ENCODE peak calls at places on chromosomes 6 and 20, in five cellular contexts. One of them, this sample, is unnamed.
A peak's percentile ranks its signal among the peaks of the same experiment; 100 is the strongest.

GRCh38 chr20:6583134-6583738 is 184.2 kb upstream of the BMP2 start:
- DNase-seq in naive thymus-derived CD4-positive, alpha-beta T cell: no peak
- DNase-seq in colonic mucosa: peak; percentile 49
- DNase-seq in esophagus muscularis mucosa: no peak
- DNase-seq in trophoblast cell: no peak
- DNase-seq in this sample: no peak

GRCh38 chr6:28758046-28758817 is 165.6 kb downstream of the TRIM27 start:
- DNase-seq in naive thymus-derived CD4-positive, alpha-beta T cell: no peak
- DNase-seq in colonic mucosa: no peak
- DNase-seq in esophagus muscularis mucosa: peak; percentile 42
- DNase-seq in trophoblast cell: peak; percentile 57
- DNase-seq in this sample: no peak

GRCh38 chr20:56574531-56575142 is 41.6 kb downstream of the FAM209B start:
- DNase-seq in naive thymus-derived CD4-positive, alpha-beta T cell: no peak
- DNase-seq in colonic mucosa: no peak
- DNase-seq in trophoblast cell: no peak
- DNase-seq in esophagus muscularis mucosa: no peak
- DNase-seq in this sample: no peak

GRCh38 chr6:158387578-158387977 is 75.3 kb downstream of the TULP4 start:
- DNase-seq in colonic mucosa: no peak
- DNase-seq in naive thymus-derived CD4-positive, alpha-beta T cell: no peak
- DNase-seq in esophagus muscularis mucosa: no peak
- DNase-seq in trophoblast cell: no peak
- DNase-seq in this sample: no peak

GRCh38 chr6:98787961-98788360 is 46.4 kb upstream of the POU3F2 start:
- DNase-seq in colonic mucosa: no peak
- DNase-seq in esophagus muscularis mucosa: no peak
- DNase-seq in naive thymus-derived CD4-positive, alpha-beta T cell: no peak
- DNase-seq in trophoblast cell: no peak
- DNase-seq in this sample: no peak

GRCh38 chr6:795046-795445 is 102.1 kb upstream of the EXOC2 start:
- DNase-seq in esophagus muscularis mucosa: peak; percentile 79
- DNase-seq in naive thymus-derived CD4-positive, alpha-beta T cell: no peak
- DNase-seq in trophoblast cell: no peak
- DNase-seq in colonic mucosa: no peak
- DNase-seq in this sample: no peak

GRCh38 chr20:63183422-63184146 is 32.3 kb downstream of the YTHDF1 start:
- DNase-seq in trophoblast cell: peak; percentile 20
- DNase-seq in naive thymus-derived CD4-positive, alpha-beta T cell: peak; percentile 12
- DNase-seq in esophagus muscularis mucosa: no peak
- DNase-seq in colonic mucosa: peak; percentile 37
- DNase-seq in this sample: peak; percentile 42

GRCh38 chr6:136696238-136696637 is 96.0 kb downstream of the MAP3K5 start:
- DNase-seq in naive thymus-derived CD4-positive, alpha-beta T cell: no peak
- DNase-seq in trophoblast cell: no peak
- DNase-seq in colonic mucosa: no peak
- DNase-seq in esophagus muscularis mucosa: no peak
- DNase-seq in this sample: no peak

GRCh38 chr20:5871720-5872410 is 78.5 kb downstream of the TRMT6 start:
- DNase-seq in trophoblast cell: no peak
- DNase-seq in colonic mucosa: no peak
- DNase-seq in esophagus muscularis mucosa: no peak
- DNase-seq in naive thymus-derived CD4-positive, alpha-beta T cell: no peak
- DNase-seq in this sample: no peak

GRCh38 chr6:109877028-109877726 is 100.9 kb upstream of the GPR6 start:
- DNase-seq in trophoblast cell: no peak
- DNase-seq in esophagus muscularis mucosa: no peak
- DNase-seq in colonic mucosa: no peak
- DNase-seq in naive thymus-derived CD4-positive, alpha-beta T cell: no peak
- DNase-seq in this sample: no peak

GRCh38 chr20:6466065-6466810 is 301.2 kb upstream of the BMP2 start:
- DNase-seq in colonic mucosa: no peak
- DNase-seq in esophagus muscularis mucosa: no peak
- DNase-seq in naive thymus-derived CD4-positive, alpha-beta T cell: no peak
- DNase-seq in trophoblast cell: no peak
- DNase-seq in this sample: no peak

GRCh38 chr20:38833154-38833856 is 27.8 kb downstream of the PPP1R16B start:
- DNase-seq in esophagus muscularis mucosa: no peak
- DNase-seq in colonic mucosa: no peak
- DNase-seq in naive thymus-derived CD4-positive, alpha-beta T cell: no peak
- DNase-seq in trophoblast cell: no peak
- DNase-seq in this sample: peak; percentile 50

GRCh38 chr20:52529856-52530255 is 338.3 kb upstream of the ZFP64 start:
- DNase-seq in colonic mucosa: no peak
- DNase-seq in naive thymus-derived CD4-positive, alpha-beta T cell: no peak
- DNase-seq in esophagus muscularis mucosa: no peak
- DNase-seq in trophoblast cell: no peak
- DNase-seq in this sample: no peak

GRCh38 chr6:38542031-38542430 is 97.7 kb downstream of the BTBD9 start:
- DNase-seq in trophoblast cell: no peak
- DNase-seq in naive thymus-derived CD4-positive, alpha-beta T cell: no peak
- DNase-seq in esophagus muscularis mucosa: no peak
- DNase-seq in colonic mucosa: no peak
- DNase-seq in this sample: no peak

GRCh38 chr6:36544228-36544627 is 3.1 kb downstream of the STK38 start:
- DNase-seq in colonic mucosa: peak; percentile 35
- DNase-seq in trophoblast cell: no peak
- DNase-seq in esophagus muscularis mucosa: no peak
- DNase-seq in naive thymus-derived CD4-positive, alpha-beta T cell: peak; percentile 84
- DNase-seq in this sample: peak; percentile 84

GRCh38 chr6:44511126-44511525 is 123.6 kb downstream of the CDC5L start:
- DNase-seq in trophoblast cell: no peak
- DNase-seq in naive thymus-derived CD4-positive, alpha-beta T cell: no peak
- DNase-seq in colonic mucosa: no peak
- DNase-seq in esophagus muscularis mucosa: no peak
- DNase-seq in this sample: no peak

GRCh38 chr6:44219053-44219814 is 2.5 kb downstream of the MYMX start:
- DNase-seq in trophoblast cell: peak; percentile 85
- DNase-seq in esophagus muscularis mucosa: peak; percentile 95
- DNase-seq in colonic mucosa: peak; percentile 84
- DNase-seq in naive thymus-derived CD4-positive, alpha-beta T cell: no peak
- DNase-seq in this sample: no peak

GRCh38 chr6:132683543-132683942 is 24.6 kb upstream of the TAAR1 start:
- DNase-seq in naive thymus-derived CD4-positive, alpha-beta T cell: no peak
- DNase-seq in colonic mucosa: no peak
- DNase-seq in esophagus muscularis mucosa: no peak
- DNase-seq in trophoblast cell: peak; percentile 33
- DNase-seq in this sample: no peak

GRCh38 chr6:127459231-127459641 is at the start of gene KIAA0408:
- DNase-seq in colonic mucosa: peak; percentile 33
- DNase-seq in esophagus muscularis mucosa: no peak
- DNase-seq in trophoblast cell: no peak
- DNase-seq in naive thymus-derived CD4-positive, alpha-beta T cell: no peak
- DNase-seq in this sample: no peak

GRCh38 chr20:1669304-1669703 is 11.7 kb upstream of the SIRPG start:
- DNase-seq in esophagus muscularis mucosa: peak; percentile 37
- DNase-seq in naive thymus-derived CD4-positive, alpha-beta T cell: no peak
- DNase-seq in trophoblast cell: no peak
- DNase-seq in colonic mucosa: no peak
- DNase-seq in this sample: no peak

GRCh38 chr6:46993846-46994245 is 48.3 kb downstream of the ADGRF1 start:
- DNase-seq in esophagus muscularis mucosa: no peak
- DNase-seq in trophoblast cell: peak; percentile 10
- DNase-seq in naive thymus-derived CD4-positive, alpha-beta T cell: no peak
- DNase-seq in colonic mucosa: no peak
- DNase-seq in this sample: no peak

GRCh38 chr6:119495230-119495683 is 145.7 kb upstream of the MAN1A1 start:
- DNase-seq in esophagus muscularis mucosa: no peak
- DNase-seq in naive thymus-derived CD4-positive, alpha-beta T cell: no peak
- DNase-seq in colonic mucosa: peak; percentile 72
- DNase-seq in trophoblast cell: no peak
- DNase-seq in this sample: no peak

DNA sequence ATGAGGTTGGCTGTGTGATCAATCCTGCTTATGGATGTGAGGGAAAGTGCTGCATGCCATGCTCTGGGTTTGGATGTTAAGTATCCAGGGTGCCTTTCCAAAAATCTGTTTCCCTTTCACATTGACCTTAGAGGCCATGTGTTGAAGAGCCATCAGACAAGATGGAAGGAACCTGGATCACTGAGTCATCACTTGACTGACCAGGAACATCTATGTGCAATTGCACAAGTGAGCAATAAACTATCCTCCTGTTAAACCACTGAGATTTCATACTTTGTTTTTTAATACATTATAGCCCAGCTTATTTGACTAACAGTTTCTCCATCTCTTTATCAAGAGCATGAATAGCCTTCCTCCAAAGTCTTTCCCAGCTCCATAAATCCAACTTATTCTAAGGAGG is 17.8 kb upstream of the TMEM14A start:
- DNase-seq in colonic mucosa: no peak
- DNase-seq in esophagus muscularis mucosa: no peak
- DNase-seq in naive thymus-derived CD4-positive, alpha-beta T cell: no peak
- DNase-seq in trophoblast cell: no peak
- DNase-seq in this sample: no peak
- H3K4me1 ChIP-seq in colonic mucosa: no peaks in the 10 kb centered on the region
- H3K4me1 ChIP-seq in esophagus muscularis mucosa: no peaks in the 10 kb centered on the region
- H3K4me1 ChIP-seq in naive thymus-derived CD4-positive, alpha-beta T cell: no peaks in the 10 kb centered on the region
- H3K4me1 ChIP-seq in trophoblast cell: no peaks in the 10 kb centered on the region
- H3K4me1 ChIP-seq in this sample: no peaks in the 10 kb centered on the region

DNA sequence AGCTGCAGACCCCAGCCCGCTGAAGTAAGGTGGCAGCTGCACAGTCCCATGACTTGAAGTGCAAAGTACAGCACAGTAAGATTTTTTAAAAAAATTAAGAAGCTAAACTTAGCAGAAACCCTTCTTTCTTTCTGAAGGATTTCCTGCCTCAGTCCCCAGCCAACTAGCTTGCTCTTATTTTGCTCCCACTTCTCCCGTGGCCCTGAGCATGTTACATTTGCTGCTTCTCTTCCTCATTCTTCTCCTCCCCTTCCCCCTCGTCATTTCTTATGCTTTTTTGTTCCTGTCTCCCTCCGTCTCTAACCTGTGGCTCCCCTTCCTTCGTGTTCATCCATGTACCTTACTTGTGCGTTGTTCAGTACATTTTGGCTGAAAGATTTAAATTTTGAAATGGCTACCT is 123.0 kb downstream of the SASH1 start:
- DNase-seq in trophoblast cell: no peak
- DNase-seq in naive thymus-derived CD4-positive, alpha-beta T cell: no peak
- DNase-seq in esophagus muscularis mucosa: no peak
- DNase-seq in colonic mucosa: no peak
- DNase-seq in this sample: no peak
- H3K4me1 ChIP-seq in trophoblast cell: peaks cover 2% of the 10 kb centered on the region
- H3K4me1 ChIP-seq in naive thymus-derived CD4-positive, alpha-beta T cell: no peaks in the 10 kb centered on the region
- H3K4me1 ChIP-seq in esophagus muscularis mucosa: peaks cover 56% of the 10 kb centered on the region
- H3K4me1 ChIP-seq in colonic mucosa: no peaks in the 10 kb centered on the region
- H3K4me1 ChIP-seq in this sample: no peaks in the 10 kb centered on the region

DNA sequence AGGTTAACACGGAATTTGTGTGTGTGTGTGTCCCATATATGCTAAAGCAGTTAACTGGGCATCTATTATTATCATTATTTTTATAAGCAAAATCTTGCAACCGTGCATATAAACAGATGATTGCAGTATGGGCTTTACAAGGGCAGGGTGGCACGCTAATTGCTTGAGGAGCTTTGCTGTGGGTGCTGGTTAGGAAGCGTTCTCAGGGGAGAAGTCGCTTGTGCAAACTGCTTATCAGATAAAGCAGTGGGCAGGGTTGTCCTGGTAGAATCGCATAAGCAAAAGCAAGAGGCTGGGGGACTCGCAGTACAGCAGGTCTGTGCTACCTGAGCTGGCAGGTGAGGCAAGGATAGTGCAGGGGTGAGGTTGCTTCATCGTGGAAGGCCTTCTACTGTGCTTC is 9.7 kb upstream of the CCN6 start:
- DNase-seq in colonic mucosa: no peak
- DNase-seq in naive thymus-derived CD4-positive, alpha-beta T cell: no peak
- DNase-seq in trophoblast cell: no peak
- DNase-seq in esophagus muscularis mucosa: no peak
- DNase-seq in this sample: no peak
- H3K4me1 ChIP-seq in colonic mucosa: no peaks in the 10 kb centered on the region
- H3K4me1 ChIP-seq in naive thymus-derived CD4-positive, alpha-beta T cell: peaks cover 24% of the 10 kb centered on the region
- H3K4me1 ChIP-seq in trophoblast cell: peaks cover 7% of the 10 kb centered on the region
- H3K4me1 ChIP-seq in esophagus muscularis mucosa: peaks cover 14% of the 10 kb centered on the region
- H3K4me1 ChIP-seq in this sample: peaks cover 9% of the 10 kb centered on the region

GRCh38 chr20:33442136-33443005 is 1.2 kb downstream of the SNTA1 start:
- DNase-seq in trophoblast cell: no peak
- DNase-seq in colonic mucosa: no peak
- DNase-seq in esophagus muscularis mucosa: no peak
- DNase-seq in naive thymus-derived CD4-positive, alpha-beta T cell: no peak
- DNase-seq in this sample: no peak
- H3K4me1 ChIP-seq in trophoblast cell: peaks cover 6% of the 10 kb centered on the region
- H3K4me1 ChIP-seq in colonic mucosa: no peaks in the 10 kb centered on the region
- H3K4me1 ChIP-seq in esophagus muscularis mucosa: peaks cover 39% of the 10 kb centered on the region
- H3K4me1 ChIP-seq in naive thymus-derived CD4-positive, alpha-beta T cell: peaks cover 11% of the 10 kb centered on the region
- H3K4me1 ChIP-seq in this sample: peaks cover 17% of the 10 kb centered on the region

GRCh38 chr6:34243131-34243771 is 5.6 kb downstream of the SMIM29 start:
- DNase-seq in trophoblast cell: no peak
- DNase-seq in naive thymus-derived CD4-positive, alpha-beta T cell: no peak
- DNase-seq in esophagus muscularis mucosa: no peak
- DNase-seq in colonic mucosa: no peak
- DNase-seq in this sample: no peak
- H3K4me1 ChIP-seq in trophoblast cell: peaks cover 34% of the 10 kb centered on the region
- H3K4me1 ChIP-seq in naive thymus-derived CD4-positive, alpha-beta T cell: peaks cover 18% of the 10 kb centered on the region
- H3K4me1 ChIP-seq in esophagus muscularis mucosa: peaks cover 43% of the 10 kb centered on the region
- H3K4me1 ChIP-seq in colonic mucosa: peaks cover 3% of the 10 kb centered on the region
- H3K4me1 ChIP-seq in this sample: peaks cover 70% of the 10 kb centered on the region

DNA sequence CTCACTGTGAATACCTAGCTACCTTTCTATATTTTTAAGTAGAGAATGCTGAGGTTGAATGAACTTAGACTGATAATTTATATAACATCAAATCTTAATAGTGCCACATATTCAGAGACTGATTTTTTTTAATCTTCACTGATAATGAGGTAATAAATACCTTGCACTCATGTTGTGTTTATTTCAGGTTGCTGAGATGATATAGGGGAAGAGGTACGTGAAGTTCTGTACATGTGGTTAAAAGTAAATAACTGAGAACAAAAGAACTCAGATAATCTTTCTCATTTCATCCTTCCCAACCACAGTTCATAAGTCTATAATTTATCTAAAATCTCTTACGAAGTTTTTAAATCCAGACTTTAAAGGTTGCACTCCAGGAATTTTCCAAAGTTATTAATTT is 6.4 kb downstream of the NHSL1 start:
- DNase-seq in esophagus muscularis mucosa: no peak
- DNase-seq in trophoblast cell: no peak
- DNase-seq in naive thymus-derived CD4-positive, alpha-beta T cell: no peak
- DNase-seq in colonic mucosa: no peak
- DNase-seq in this sample: no peak
- H3K4me1 ChIP-seq in esophagus muscularis mucosa: peaks cover 37% of the 10 kb centered on the region
- H3K4me1 ChIP-seq in trophoblast cell: peaks cover 2% of the 10 kb centered on the region
- H3K4me1 ChIP-seq in naive thymus-derived CD4-positive, alpha-beta T cell: no peaks in the 10 kb centered on the region
- H3K4me1 ChIP-seq in colonic mucosa: peaks cover 9% of the 10 kb centered on the region
- H3K4me1 ChIP-seq in this sample: no peaks in the 10 kb centered on the region

This sample was measured in CD4-positive, alpha-beta memory T cell.